ENCODE peak calls at places on chromosome 6, in nine cellular contexts. T, K, P, W, C, S, V, H and J are unnamed samples.

GRCh38 chr6:41193171-41193734 is 7.7 kb downstream of the TREML2 start:
- DNase-seq in T (no peak), K (no peak), P (no peak), W (no peak), C (no peak), S (no peak), V (peak), H (no peak), J (no peak)

GRCh38 chr6:81226957-81227356 is 525.5 kb downstream of the TENT5A start:
- DNase-seq in T (no peak), K (no peak), P (no peak), W (no peak), C (no peak), S (no peak), V (no peak), H (no peak), J (no peak)

GRCh38 chr6:10837692-10837996 is 695 bp downstream of the MAK start:
- DNase-seq in T (peak), K (no peak), P (no peak), W (no peak), C (no peak), S (no peak), V (no peak), H (no peak), J (no peak)

GRCh38 chr6:44664716-44665115 is 277.2 kb downstream of the CDC5L start:
- DNase-seq in T (no peak), K (peak), P (peak), W (no peak), C (no peak), S (no peak), V (no peak), H (no peak), J (no peak)

GRCh38 chr6:165146456-165146855 is 162.9 kb downstream of the C6orf118 start:
- DNase-seq in T (no peak), K (no peak), P (no peak), W (no peak), C (no peak), S (no peak), V (no peak), H (no peak), J (no peak)

GRCh38 chr6:127933852-127934840 is 33.3 kb upstream of the THEMIS start:
- DNase-seq in T (no peak), K (no peak), P (no peak), W (no peak), C (no peak), S (no peak), V (no peak), H (no peak), J (no peak)

GRCh38 chr6:37615564-37616340 is 81.9 kb downstream of the MDGA1 start:
- DNase-seq in T (no peak), K (no peak), P (no peak), W (no peak), C (no peak), S (no peak), V (no peak), H (no peak), J (no peak)

GRCh38 chr6:13487122-13488014 is at the start of gene GFOD1:
- DNase-seq in T (peak), K (peak), P (peak), W (peak), C (peak), S (peak), V (peak), H (peak), J (peak)

GRCh38 chr6:161257778-161258457 is 15.9 kb downstream of the AGPAT4 start:
- DNase-seq in T (peak), K (peak), P (no peak), W (no peak), C (peak), S (peak), V (peak), H (no peak), J (no peak)

GRCh38 chr6:86586195-86586594 is 351.1 kb upstream of the HTR1E start:
- DNase-seq in T (no peak), K (no peak), P (no peak), W (no peak), C (no peak), S (no peak), V (no peak), H (no peak), J (no peak)

GRCh38 chr6:34239240-34239825 is 2.7 kb downstream of the HMGA1 start:
- DNase-seq in T (no peak), K (no peak), P (no peak), W (no peak), C (no peak), S (no peak), V (no peak), H (no peak), J (no peak)

GRCh38 chr6:16754864-16755263 is 6.4 kb downstream of the ATXN1 start:
- DNase-seq in T (no peak), K (no peak), P (no peak), W (no peak), C (no peak), S (no peak), V (no peak), H (no peak), J (no peak)

GRCh38 chr6:21000391-21000801 is 466.1 kb downstream of the CDKAL1 start:
- DNase-seq in T (peak), K (no peak), P (no peak), W (no peak), C (no peak), S (no peak), V (no peak), H (no peak), J (no peak)

GRCh38 chr6:43740321-43740960 is 29.6 kb upstream of the VEGFA start:
- DNase-seq in T (no peak), K (no peak), P (peak), W (peak), C (no peak), S (no peak), V (no peak), H (no peak), J (no peak)

GRCh38 chr6:127117979-127118504 is 429 bp upstream of the RSPO3 start:
- DNase-seq in T (peak), K (no peak), P (no peak), W (no peak), C (peak), S (peak), V (no peak), H (peak), J (no peak)

GRCh38 chr6:137717074-137718073 is 149.7 kb upstream of the TNFAIP3 start:
- DNase-seq in T (no peak), K (no peak), P (no peak), W (no peak), C (no peak), S (no peak), V (no peak), H (no peak), J (no peak)

GRCh38 chr6:11172501-11173337 is 59.7 kb downstream of the NEDD9 start:
- DNase-seq in T (peak), K (peak), P (peak), W (peak), C (peak), S (peak), V (peak), H (peak), J (peak)

GRCh38 chr6:164208371-164208770 is 793.9 kb downstream of the QKI start:
- DNase-seq in T (no peak), K (no peak), P (no peak), W (no peak), C (no peak), S (no peak), V (no peak), H (no peak), J (no peak)

GRCh38 chr6:63804381-63804956 is 168.9 kb downstream of the PHF3 start:
- DNase-seq in T (peak), K (peak), P (no peak), W (no peak), C (peak), S (no peak), V (no peak), H (no peak), J (no peak)

GRCh38 chr6:20946037-20946436 is 411.8 kb downstream of the CDKAL1 start:
- DNase-seq in T (peak), K (peak), P (no peak), W (no peak), C (peak), S (no peak), V (no peak), H (no peak), J (no peak)

GRCh38 chr6:56804996-56805395 is 149.9 kb upstream of the BEND6 start:
- DNase-seq in T (peak), K (peak), P (no peak), W (no peak), C (peak), S (no peak), V (no peak), H (no peak), J (no peak)

GRCh38 chr6:64084201-64084663 is 448.6 kb downstream of the PHF3 start:
- DNase-seq in T (no peak), K (no peak), P (no peak), W (no peak), C (peak), S (no peak), V (no peak), H (no peak), J (no peak)

GRCh38 chr6:119791746-119792145 is 442.2 kb upstream of the MAN1A1 start:
- DNase-seq in T (no peak), K (no peak), P (no peak), W (no peak), C (no peak), S (no peak), V (no peak), H (no peak), J (no peak)

GRCh38 chr6:84798257-84798656 is 33.9 kb upstream of the TBX18 start:
- DNase-seq in T (peak), K (no peak), P (no peak), W (no peak), C (peak), S (no peak), V (no peak), H (no peak), J (no peak)

GRCh38 chr6:62283828-62284411 is 2.1 kb downstream of the KHDRBS2 start:
- DNase-seq in T (peak), K (peak), P (no peak), W (no peak), C (peak), S (no peak), V (no peak), H (peak), J (peak)

GRCh38 chr6:75504902-75505233 is 11.3 kb upstream of the FILIP1 start:
- DNase-seq in T (peak), K (no peak), P (no peak), W (no peak), C (peak), S (no peak), V (no peak), H (no peak), J (no peak)
- TF ChIP-seq CTCF in T (peak), K (peak), P (no peak), W (no peak), C (peak), S (peak), V (peak), H (no peak), J (no peak)

GRCh38 chr6:106510090-106510970 is 119.0 kb downstream of the RTN4IP1 start:
- DNase-seq in T (peak), K (no peak), P (peak), W (peak), C (peak), S (peak), V (no peak), H (peak), J (no peak)
- TF ChIP-seq CTCF in T (no peak), K (no peak), P (peak), W (no peak), C (no peak), S (no peak), V (no peak), H (peak), J (peak)

GRCh38 chr6:101351173-101351572 is 42.3 kb upstream of the GRIK2 start:
- DNase-seq in T (no peak), K (no peak), P (no peak), W (no peak), C (no peak), S (no peak), V (no peak), H (no peak), J (no peak)
- TF ChIP-seq CTCF in T (no peak), K (no peak), P (no peak), W (no peak), C (no peak), S (no peak), V (no peak), H (no peak), J (no peak)

GRCh38 chr6:158518196-158519127 is 41.4 kb upstream of the TMEM181 start:
- DNase-seq in T (peak), K (peak), P (peak), W (peak), C (peak), S (peak), V (peak), H (peak), J (no peak)
- TF ChIP-seq CTCF in T (peak), K (peak), P (peak), W (no peak), C (peak), S (peak), V (no peak), H (peak), J (peak)

DNA sequence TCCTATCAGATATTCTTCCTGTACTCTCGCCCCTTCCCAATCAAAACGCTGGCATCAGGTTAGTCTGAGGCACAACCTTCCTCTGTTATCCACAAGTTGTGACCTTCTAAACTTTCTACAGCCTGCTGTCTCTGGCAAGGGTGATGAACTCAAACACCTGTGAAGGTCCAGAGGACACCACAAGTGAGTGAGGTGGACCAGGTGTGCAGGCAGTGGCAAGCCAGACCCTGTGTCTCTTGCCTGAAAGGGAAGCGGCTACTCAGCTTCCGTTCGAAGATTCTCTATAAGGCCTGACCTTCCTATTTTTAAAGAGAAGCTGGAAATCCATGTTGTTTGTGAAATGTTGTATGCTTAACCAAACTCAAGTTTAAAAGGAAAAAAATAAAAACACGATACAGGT is 36.8 kb downstream of the GCM1 start:
- DNase-seq in T (no peak), K (no peak), P (no peak), W (no peak), C (no peak), S (no peak), V (no peak), H (no peak), J (no peak)
- TF ChIP-seq CTCF in T (no peak), K (no peak), P (no peak), W (no peak), C (no peak), S (no peak), V (no peak), H (no peak), J (no peak)

GRCh38 chr6:46983007-46983411 is 59.1 kb downstream of the ADGRF1 start:
- DNase-seq in T (no peak), K (no peak), P (peak), W (no peak), C (no peak), S (no peak), V (no peak), H (no peak), J (no peak)
- TF ChIP-seq CTCF in T (no peak), K (no peak), P (peak), W (no peak), C (no peak), S (no peak), V (no peak), H (no peak), J (no peak)

GRCh38 chr6:5843078-5843477 is 163.6 kb downstream of the NRN1 start:
- DNase-seq in T (no peak), K (no peak), P (no peak), W (no peak), C (no peak), S (no peak), V (no peak), H (no peak), J (no peak)
- TF ChIP-seq CTCF in T (no peak), K (no peak), P (no peak), W (no peak), C (no peak), S (no peak), V (no peak), H (no peak), J (no peak)